ENCODE peak calls at places on chromosomes 4 and X, in ten cellular contexts. M is NCI-H2171; E is lung; Q is NCI-H1417; G is CD4-positive, alpha-beta T cell; T is adrenal gland; O is stromal cell of bone marrow; L is heart left ventricle; R is uterus; U is EH. X is an unnamed sample.

GRCh38 chrX:38375888-38376287 is 23.5 kb downstream of the OTC start:
- DNase-seq in M (no peak), E (no peak), Q (peak), G (no peak), T (peak), O (peak), L (no peak), R (no peak), U (no peak), X (no peak)

GRCh38 chr4:104302731-104303130 is 192.0 kb downstream of the CXXC4 start:
- DNase-seq in M (no peak), E (no peak), Q (no peak), G (no peak), T (no peak), O (no peak), L (no peak), R (no peak), U (no peak), X (no peak)

GRCh38 chr4:87543835-87544461 is 14.8 kb upstream of the SPARCL1 start:
- DNase-seq in M (no peak), E (no peak), Q (no peak), G (no peak), T (peak), O (peak), L (no peak), R (peak), U (peak), X (no peak)

GRCh38 chr4:95506264-95506663 is 42.5 kb downstream of the UNC5C start:
- DNase-seq in M (no peak), E (no peak), Q (no peak), G (no peak), T (no peak), O (no peak), L (no peak), R (no peak), U (no peak), X (no peak)

GRCh38 chr4:85543832-85544231 is 68.9 kb downstream of the ARHGAP24 start:
- DNase-seq in M (no peak), E (no peak), Q (no peak), G (no peak), T (no peak), O (peak), L (no peak), R (no peak), U (peak), X (no peak)

GRCh38 chr4:37762294-37763163 is 64.0 kb upstream of the PGM2 start:
- DNase-seq in M (no peak), E (peak), Q (peak), G (no peak), T (no peak), O (no peak), L (no peak), R (no peak), U (peak), X (no peak)

GRCh38 chr4:5926601-5927000 is 33.7 kb upstream of the CRMP1 start:
- DNase-seq in M (no peak), E (no peak), Q (no peak), G (no peak), T (no peak), O (no peak), L (no peak), R (no peak), U (no peak), X (no peak)

GRCh38 chr4:6373541-6374410 is 98.6 kb downstream of the PPP2R2C start:
- DNase-seq in M (no peak), E (no peak), Q (no peak), G (no peak), T (no peak), O (no peak), L (no peak), R (no peak), U (no peak), X (no peak)

GRCh38 chrX:112834016-112834855 is 6.4 kb downstream of the AMOT start:
- DNase-seq in M (no peak), E (no peak), Q (no peak), G (no peak), T (no peak), O (peak), L (no peak), R (no peak), U (peak), X (no peak)

GRCh38 chrX:2500681-2501151 is at the start of the genes DHRSX and ZBED1:
- DNase-seq in M (no peak), E (no peak), Q (no peak), G (peak), T (no peak), O (no peak), L (peak), R (no peak), U (peak), X (no peak)

GRCh38 chr4:135927651-135928050 is 1604.6 kb downstream of the PCDH18 start:
- DNase-seq in M (no peak), E (no peak), Q (no peak), G (no peak), T (no peak), O (no peak), L (no peak), R (no peak), U (no peak), X (no peak)

GRCh38 chr4:67014592-67014991 is 530.7 kb downstream of the CENPC start:
- DNase-seq in M (no peak), E (no peak), Q (no peak), G (no peak), T (no peak), O (no peak), L (no peak), R (no peak), U (no peak), X (no peak)

GRCh38 chrX:107541244-107541643 is 87.1 kb upstream of the PRPS1 start:
- DNase-seq in M (no peak), E (no peak), Q (no peak), G (no peak), T (no peak), O (no peak), L (no peak), R (no peak), U (peak), X (no peak)

GRCh38 chr4:121728798-121729226 is 32.0 kb upstream of the ANXA5 start:
- DNase-seq in M (no peak), E (no peak), Q (no peak), G (no peak), T (no peak), O (peak), L (no peak), R (no peak), U (peak), X (no peak)

GRCh38 chr4:147542229-147542990 is 61.5 kb downstream of the EDNRA start:
- DNase-seq in M (no peak), E (no peak), Q (no peak), G (no peak), T (no peak), O (no peak), L (no peak), R (no peak), U (peak), X (no peak)

GRCh38 chr4:76459291-76459723 is 24.3 kb downstream of the SHROOM3 start:
- DNase-seq in M (no peak), E (no peak), Q (no peak), G (no peak), T (no peak), O (no peak), L (no peak), R (no peak), U (peak), X (no peak)

GRCh38 chrX:124594017-124594651 is 247.8 kb downstream of the SH2D1A start:
- DNase-seq in M (no peak), E (no peak), Q (no peak), G (no peak), T (peak), O (no peak), L (no peak), R (no peak), U (no peak), X (no peak)

GRCh38 chrX:134174859-134175258 is 62.1 kb upstream of the CCDC160 start:
- DNase-seq in M (no peak), E (no peak), Q (no peak), G (no peak), T (no peak), O (no peak), L (no peak), R (no peak), U (no peak), X (no peak)

GRCh38 chr4:6894528-6895498 is 14.8 kb upstream of the TBC1D14 start:
- DNase-seq in M (no peak), E (no peak), Q (no peak), G (no peak), T (peak), O (no peak), L (no peak), R (no peak), U (no peak), X (no peak)

GRCh38 chr4:85086721-85087120 is 120.2 kb upstream of the WDFY3 start:
- DNase-seq in M (no peak), E (no peak), Q (no peak), G (no peak), T (no peak), O (no peak), L (no peak), R (no peak), U (no peak), X (no peak)

GRCh38 chr4:158676076-158676475 is 4.0 kb downstream of the ETFDH start:
- DNase-seq in M (no peak), E (no peak), Q (no peak), G (no peak), T (no peak), O (no peak), L (no peak), R (no peak), U (no peak), X (no peak)